ENCODE peak calls at places on chromosomes 11 and 22, in five cellular contexts. G is neural progenitor cell, I is MM.1S, M is upper lobe of right lung, E is body of pancreas. P is an unnamed sample.
A peak's percentile ranks its signal among the peaks of the same experiment; 100 is the strongest.

GRCh38 chr11:21105196-21105917 is 436.0 kb downstream of the NELL1 start:
- DNase-seq in E (no peak), M (no peak), I (no peak), G (no peak), P (no peak)

GRCh38 chr11:134532921-134533421 is 120.9 kb upstream of the B3GAT1 start:
- DNase-seq in I (no peak), M (peak; percentile 60), E (no peak), G (no peak), P (no peak)

GRCh38 chr22:45889539-45890350 is 87.2 kb downstream of the WNT7B start:
- DNase-seq in I (no peak), G (peak; percentile 89), M (peak; percentile 61), E (no peak), P (no peak)

GRCh38 chr11:133082851-133083488 is 449.3 kb downstream of the OPCML start:
- DNase-seq in E (peak; percentile 74), I (peak; percentile 59), G (peak; percentile 89), M (peak; percentile 84), P (peak; percentile 19)

GRCh38 chr11:44526438-44526837 is 39.0 kb upstream of the CD82 start:
- DNase-seq in I (no peak), G (no peak), M (no peak), E (no peak), P (no peak)

GRCh38 chr11:46741600-46742484 is 22.8 kb downstream of the F2 start:
- DNase-seq in E (no peak), G (no peak), I (no peak), M (no peak), P (no peak)

GRCh38 chr11:76600124-76600655 is 70.4 kb downstream of the LRRC32 start:
- DNase-seq in I (no peak), E (no peak), G (no peak), M (no peak), P (no peak)

GRCh38 chr11:74577624-74578396 is 14.6 kb upstream of the POLD3 start:
- DNase-seq in I (no peak), M (no peak), E (peak; percentile 43), G (no peak), P (no peak)

GRCh38 chr11:47270331-47271271 is 668 bp downstream of the MADD start:
- DNase-seq in I (peak; percentile 26), M (peak; percentile 67), E (peak; percentile 41), G (no peak), P (peak; percentile 28)

GRCh38 chr11:2318123-2318522 is 16.3 kb downstream of the TSPAN32 start:
- DNase-seq in M (peak; percentile 20), E (no peak), G (no peak), I (no peak), P (no peak)

GRCh38 chr11:7571640-7572000 is 57.8 kb downstream of the PPFIBP2 start:
- DNase-seq in G (peak; percentile 77), M (peak; percentile 76), I (peak; percentile 19), E (peak; percentile 87), P (no peak)

GRCh38 chr22:31346255-31346732 is at the start of gene PATZ1:
- DNase-seq in M (peak; percentile 87), E (peak; percentile 74), G (no peak), I (peak; percentile 77), P (peak; percentile 90)

GRCh38 chr11:126310229-126310991 is 6.5 kb downstream of the DCPS start:
- DNase-seq in M (peak; percentile 78), G (peak; percentile 88), E (peak; percentile 81), I (peak; percentile 67), P (peak; percentile 60)

GRCh38 chr11:1281974-1282365 is 27.5 kb downstream of the TOLLIP start:
- DNase-seq in M (no peak), G (no peak), I (no peak), E (no peak), P (no peak)

GRCh38 chr22:25754527-25755202 is 12.7 kb downstream of the MYO18B start:
- DNase-seq in M (no peak), E (peak; percentile 14), G (no peak), I (no peak), P (no peak)

GRCh38 chr11:7677071-7677470 is 3.8 kb upstream of the CYB5R2 start:
- DNase-seq in I (no peak), G (no peak), E (no peak), M (no peak), P (no peak)

GRCh38 chr11:110710520-110711381 is 1.5 kb downstream of the ARHGAP20 start:
- DNase-seq in M (peak; percentile 76), G (peak; percentile 58), I (no peak), E (peak; percentile 53), P (no peak)

GRCh38 chr11:130109441-130109840 is 39.7 kb downstream of the APLP2 start:
- DNase-seq in M (no peak), G (no peak), E (no peak), I (no peak), P (no peak)

GRCh38 chr11:116641561-116642045 is 131.2 kb downstream of the BUD13 start:
- DNase-seq in G (peak; percentile 67), E (peak; percentile 72), M (peak; percentile 76), I (peak; percentile 21), P (no peak)

DNA sequence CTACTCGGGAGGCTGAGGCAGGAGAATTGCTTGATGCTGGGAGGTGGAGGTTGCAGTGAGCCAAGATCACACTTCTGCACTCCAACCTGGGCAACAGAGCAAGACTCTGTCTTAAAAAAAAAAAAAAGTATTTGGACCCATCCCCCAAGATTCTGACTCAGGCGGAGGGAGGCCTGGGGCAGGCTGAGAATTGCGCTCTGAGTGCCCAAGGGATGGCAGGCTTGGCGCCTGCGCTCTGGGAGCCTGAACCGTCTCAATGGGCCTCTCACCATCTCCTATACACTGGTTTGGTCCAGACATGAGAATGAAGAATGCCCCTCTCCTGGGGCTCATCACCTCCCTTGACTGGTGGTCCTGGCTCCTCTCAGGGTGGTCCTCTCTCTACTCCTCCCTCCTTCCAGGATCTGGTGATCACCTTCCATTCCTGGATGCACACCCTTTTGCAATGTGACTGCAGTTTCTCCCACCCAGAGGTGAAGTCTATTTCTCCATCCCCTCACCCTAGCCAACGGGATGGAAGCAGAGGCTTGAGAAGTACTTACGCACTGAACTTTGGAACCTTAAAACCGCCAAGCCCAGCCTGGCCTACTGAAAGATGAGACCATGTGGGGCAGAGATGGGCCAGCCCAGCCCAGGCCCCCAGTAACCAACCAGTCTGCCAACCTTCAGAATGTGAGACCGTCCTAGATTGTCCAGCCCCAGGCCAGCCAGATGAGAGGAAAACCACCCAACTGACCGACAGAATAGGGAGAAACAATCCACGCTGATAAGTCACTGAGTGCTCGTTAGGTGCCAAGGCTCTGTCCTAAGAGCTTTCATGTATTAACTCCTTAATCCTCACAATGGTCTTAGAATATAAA is 4.9 kb downstream of the POLR3H start:
- DNase-seq in G (no peak), I (no peak), M (no peak), E (no peak), P (no peak)
- H3K27ac ChIP-seq in G (no peak overlapping the region), I (no peak overlapping the region), M (no peak overlapping the region), E (no peak overlapping the region), P (no peak overlapping the region)

GRCh38 chr11:59769086-59769485 is 13.9 kb downstream of the STX3 start:
- DNase-seq in I (no peak), G (no peak), E (no peak), M (no peak), P (no peak)
- H3K4me1 ChIP-seq in I (no peaks in the 10 kb centered on the region), G (peaks cover 18% of the 10 kb centered on the region), E (peaks cover 44% of the 10 kb centered on the region), M (peaks cover 59% of the 10 kb centered on the region), P (peaks cover 12% of the 10 kb centered on the region)

DNA sequence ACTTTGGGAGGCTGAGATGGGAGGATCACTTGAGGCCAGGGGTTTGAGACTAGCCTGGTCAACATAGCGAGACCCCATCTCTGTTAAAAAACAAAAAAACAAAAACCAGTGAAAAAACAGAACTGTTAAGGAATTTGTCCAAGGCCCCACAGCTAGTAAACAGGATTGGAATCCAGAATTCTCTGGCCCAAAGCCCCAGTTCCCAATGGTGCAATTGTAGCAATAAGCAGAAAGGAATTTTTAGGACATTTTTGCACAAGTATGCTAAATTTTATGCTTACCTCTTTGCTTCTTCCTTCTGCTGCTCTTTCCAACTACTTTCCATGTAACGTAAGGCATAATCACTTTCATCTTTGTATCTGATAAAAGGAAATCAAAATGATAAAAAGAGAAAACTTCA is 11.6 kb downstream of the MISFA start:
- DNase-seq in I (no peak), G (no peak), M (no peak), E (no peak), P (no peak)
- H3K36me3 ChIP-seq in I (peaks cover 7% of the 10 kb centered on the region), G (peaks cover 4% of the 10 kb centered on the region), M (peaks cover 87% of the 10 kb centered on the region), E (peaks cover 13% of the 10 kb centered on the region), P (peaks cover 70% of the 10 kb centered on the region)

DNA sequence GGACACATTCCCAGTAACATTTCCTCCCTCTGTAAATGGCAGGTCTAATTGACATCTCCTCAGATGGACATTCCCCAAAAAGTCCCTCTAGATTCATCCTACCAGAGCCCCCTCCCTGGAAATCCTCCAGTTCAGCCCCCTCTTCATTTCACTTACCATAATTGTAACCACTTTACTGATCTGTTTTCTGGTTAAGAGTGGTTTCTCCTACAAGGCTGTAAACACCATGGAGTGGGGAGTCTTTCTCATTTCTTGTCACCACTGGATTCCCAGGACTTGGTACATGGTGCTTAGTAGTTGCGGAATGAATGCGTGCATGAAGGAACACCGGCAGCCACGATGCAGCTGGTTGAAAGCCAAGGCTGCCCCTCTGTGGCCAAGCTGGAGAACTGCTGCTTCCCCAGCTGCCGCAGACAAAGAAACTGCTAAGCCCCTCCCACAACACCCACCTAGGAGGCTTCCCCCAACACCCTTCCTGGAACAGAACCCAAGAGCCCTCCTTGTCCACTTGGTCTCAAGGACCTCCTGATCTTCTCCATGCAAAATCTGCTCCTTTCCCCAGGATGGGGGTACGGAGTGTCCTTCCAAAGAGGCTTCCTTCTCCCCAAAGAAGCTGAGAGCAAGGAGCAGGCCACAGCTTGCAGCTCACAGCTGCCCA is 18.6 kb upstream of the SCARF2 start:
- DNase-seq in G (peak; percentile 92), I (peak; percentile 58), E (peak; percentile 77), M (peak; percentile 82), P (peak; percentile 77)
- H3K27ac ChIP-seq in G (no peak overlapping the region), I (no peak overlapping the region), E (no peak overlapping the region), M (no peak overlapping the region), P (no peak overlapping the region)

GRCh38 chr11:35160902-35161585 is 22.1 kb downstream of the CD44 start:
- DNase-seq in G (no peak), M (no peak), E (no peak), I (no peak), P (no peak)

GRCh38 chr11:35163707-35164496 is 24.9 kb downstream of the CD44 start:
- DNase-seq in M (no peak), I (peak; percentile 72), G (no peak), E (no peak), P (no peak)

GRCh38 chr11:35163209-35163608 is 24.2 kb downstream of the CD44 start:
- DNase-seq in I (no peak), G (no peak), E (no peak), M (no peak), P (no peak)

GRCh38 chr11:35160248-35160820 is 21.4 kb downstream of the CD44 start:
- DNase-seq in E (no peak), G (no peak), I (no peak), M (no peak), P (no peak)

DNA sequence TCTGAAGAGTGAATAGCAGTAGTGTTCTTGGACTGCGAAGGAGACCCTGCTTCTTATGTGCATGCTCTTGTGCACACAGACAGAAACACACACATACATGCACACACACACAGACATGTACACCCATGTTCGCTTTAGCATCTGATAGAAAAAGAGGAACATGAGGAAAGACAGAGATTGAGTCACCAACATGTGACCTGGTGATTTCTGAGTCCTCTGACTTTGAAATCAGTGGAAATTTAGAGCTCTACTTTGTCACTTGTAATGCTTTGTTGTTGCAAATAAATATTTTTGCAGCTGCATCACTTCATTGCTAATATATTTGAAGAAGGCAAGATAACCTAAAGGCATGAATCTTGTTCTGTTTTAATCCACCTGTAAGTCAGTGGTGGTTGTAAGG is 23.8 kb downstream of the CD44 start:
- DNase-seq in M (no peak), I (no peak), G (no peak), E (no peak), P (no peak)
- H3K4me1 ChIP-seq in M (peaks cover 99% of the 10 kb centered on the region), I (peaks cover 81% of the 10 kb centered on the region), G (peaks cover 23% of the 10 kb centered on the region), E (peaks cover 93% of the 10 kb centered on the region), P (peaks cover 97% of the 10 kb centered on the region)

P was measured in CD4-positive, CD25-positive, alpha-beta regulatory T cell.